ENCODE peak calls at places on chromosomes 16 and 17, in five cellular contexts. W is brain microvascular endothelial cell; F is CD4-positive, alpha-beta memory T cell; S is CD8-positive, alpha-beta T cell; U is heart right ventricle. G is an unnamed sample.

GRCh38 chr17:14317383-14317782 is 16.5 kb downstream of the HS3ST3B1 start:
- DNase-seq in F (no peak), W (no peak), S (no peak), U (no peak), G (no peak)

GRCh38 chr16:86919073-86919472 is 340.7 kb downstream of the FOXL1 start:
- DNase-seq in U (no peak), F (no peak), S (no peak), W (no peak), G (no peak)

GRCh38 chr17:63185420-63185819 is 219.4 kb downstream of the TANC2 start:
- DNase-seq in U (no peak), W (no peak), F (no peak), S (no peak), G (no peak)

GRCh38 chr17:18891541-18891940 is 33.6 kb downstream of the PRPSAP2 start:
- DNase-seq in S (no peak), F (no peak), U (no peak), W (no peak), G (no peak)

GRCh38 chr16:86874141-86874540 is 295.8 kb downstream of the FOXL1 start:
- DNase-seq in W (no peak), S (no peak), U (no peak), F (no peak), G (no peak)

GRCh38 chr16:12236491-12237030 is 260.0 kb downstream of the SNX29 start:
- DNase-seq in U (no peak), S (no peak), W (no peak), F (no peak), G (no peak)

GRCh38 chr16:85205747-85206471 is 93.6 kb upstream of the CIBAR2 start:
- DNase-seq in S (no peak), U (no peak), W (no peak), F (no peak), G (peak)

GRCh38 chr16:86761117-86761971 is 183.0 kb downstream of the FOXL1 start:
- DNase-seq in F (peak), W (peak), U (peak), S (peak), G (peak)

GRCh38 chr17:81917565-81918332 is at the start of gene SIRT7:
- DNase-seq in U (peak), S (peak), F (peak), W (no peak), G (no peak)

GRCh38 chr16:29993191-29993902 is 2.1 kb downstream of the HIRIP3 start:
- DNase-seq in W (no peak), U (no peak), F (no peak), S (no peak), G (no peak)

DNA sequence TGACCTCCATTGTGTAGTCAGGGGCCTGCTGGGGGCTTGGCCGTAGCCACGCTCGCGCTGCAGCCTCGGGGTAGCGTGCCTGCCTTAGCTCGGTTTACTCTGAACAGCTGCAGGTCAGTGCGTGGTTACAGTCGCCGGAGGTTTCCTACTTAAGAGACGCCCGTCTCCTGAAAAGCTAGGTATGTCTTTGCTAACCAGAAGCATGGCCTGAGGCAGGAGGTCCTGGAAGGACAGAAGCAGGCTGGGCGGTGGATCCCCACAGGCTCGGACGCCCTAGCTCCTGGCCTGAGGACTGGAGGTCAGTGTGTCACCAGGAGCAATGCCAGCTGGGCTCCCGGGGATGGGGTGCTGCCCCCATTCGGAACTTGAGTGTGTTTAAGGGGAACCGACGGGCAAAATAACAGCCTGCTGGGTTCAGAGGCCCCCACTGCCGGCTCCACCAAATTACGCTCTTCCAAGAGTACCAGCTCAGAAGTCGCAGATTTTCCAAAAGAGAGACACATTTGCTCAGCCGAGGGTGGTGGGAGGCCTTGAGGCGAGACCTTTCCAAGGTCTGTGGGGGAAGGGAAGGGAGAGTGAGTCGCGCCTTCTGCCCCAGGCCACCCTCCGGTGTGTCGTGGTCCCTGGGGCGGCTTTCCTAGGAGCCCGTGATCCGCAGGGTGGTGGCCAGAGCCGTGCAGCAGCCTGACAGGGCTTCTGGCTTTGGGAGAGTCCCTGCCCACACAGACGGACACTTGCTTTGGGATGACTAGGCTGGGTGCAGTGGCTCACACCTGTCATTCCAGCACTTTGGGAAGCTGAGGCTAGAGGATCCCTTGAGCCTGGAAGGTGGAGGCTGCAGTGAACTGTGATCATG is 3.9 kb upstream of the GNG13 start:
- DNase-seq in U (no peak), F (no peak), W (no peak), S (no peak), G (no peak)
- H3K27ac ChIP-seq in U (no peak), F (no peak), W (no peak), S (no peak), G (no peak)

DNA sequence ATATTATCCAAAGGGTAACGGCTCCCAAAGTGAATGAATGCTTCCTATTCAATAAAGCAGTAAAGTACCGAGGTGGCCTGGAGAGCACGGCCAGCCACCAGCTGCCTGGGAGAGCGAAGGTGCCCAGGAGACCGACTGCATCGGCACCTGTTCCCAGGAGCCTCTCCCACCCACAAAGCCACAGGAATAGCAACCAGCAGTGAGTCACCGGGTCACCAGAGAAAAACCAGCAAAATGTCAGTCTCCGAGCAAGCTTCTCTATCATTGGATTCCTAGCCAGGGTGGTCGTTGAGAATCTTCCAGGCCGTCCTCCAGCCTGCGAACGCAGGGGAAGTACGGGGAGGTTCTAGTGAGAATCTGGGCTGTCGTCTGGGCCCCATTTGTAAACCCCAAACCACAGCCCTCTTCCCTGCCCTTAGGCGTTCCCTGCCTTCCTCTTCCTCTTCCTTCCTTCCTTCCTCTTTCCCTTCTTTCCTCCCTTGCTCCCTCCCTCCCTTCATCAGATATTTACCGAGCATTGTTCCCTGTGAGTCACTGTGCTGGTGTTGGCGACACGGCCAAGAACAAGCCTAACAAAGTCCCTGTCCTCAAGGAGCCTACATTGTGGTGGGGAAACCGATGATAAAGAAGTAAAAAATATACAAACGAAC is 114.6 kb downstream of the SLC39A11 start:
- DNase-seq in S (no peak), U (no peak), F (no peak), W (peak), G (peak)
- H3K27ac ChIP-seq in S (no peak), U (no peak), F (no peak), W (peak), G (peak)

DNA sequence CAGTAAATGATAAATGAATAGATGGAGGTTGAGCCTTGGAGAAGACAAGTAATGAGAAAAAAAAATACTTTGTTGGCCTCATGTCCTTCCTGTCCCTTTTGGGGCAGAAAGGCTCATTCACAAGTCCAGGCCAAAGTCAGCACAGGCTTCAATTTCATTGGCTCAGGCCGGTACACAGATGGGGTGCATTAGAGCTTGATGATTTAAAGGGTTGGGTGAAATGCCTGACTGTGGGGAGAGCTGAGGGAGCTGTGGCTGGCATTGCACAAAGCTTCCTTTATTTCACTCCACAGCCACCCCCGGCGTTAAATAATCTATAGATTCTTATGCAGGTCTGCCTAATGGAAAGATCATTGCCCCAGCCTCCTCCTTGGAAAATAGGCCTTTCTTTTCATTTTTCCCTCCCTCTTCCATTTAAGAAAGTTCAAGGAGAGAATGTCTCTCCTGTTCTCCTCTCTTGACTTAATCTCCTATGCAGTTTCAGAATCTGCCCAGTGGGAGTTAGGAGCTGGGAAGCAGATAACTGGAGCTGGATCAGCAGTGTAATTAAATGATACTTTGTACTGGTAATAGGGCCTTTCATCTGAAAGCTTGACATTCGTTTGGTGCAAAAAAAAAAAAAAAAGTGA is 24.4 kb downstream of the YPEL2 start:
- DNase-seq in U (no peak), W (no peak), S (no peak), F (no peak), G (no peak)
- H3K27ac ChIP-seq in U (peak), W (no peak), S (no peak), F (no peak), G (no peak)

DNA sequence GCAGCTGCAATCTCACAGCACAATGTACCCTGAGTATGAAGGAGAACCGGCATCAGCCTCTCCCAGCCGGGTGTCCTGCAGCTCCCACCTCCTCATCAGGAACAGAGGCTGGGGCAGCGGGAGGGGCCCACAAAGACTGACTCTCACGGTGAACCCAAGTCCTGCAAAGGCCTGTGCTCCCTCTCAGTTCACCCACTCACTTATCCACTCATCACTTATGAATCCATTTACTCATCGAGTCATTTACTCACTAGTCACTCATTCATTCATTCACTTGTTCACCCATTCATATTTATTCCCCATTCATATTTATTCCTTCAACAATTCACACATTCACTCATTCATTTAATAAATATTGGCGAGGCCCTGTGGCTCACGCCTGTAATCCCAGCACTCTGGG is 11.5 kb downstream of the ZNF423 start:
- DNase-seq in F (no peak), U (no peak), S (no peak), W (no peak), G (peak)
- H3K27ac ChIP-seq in F (no peak), U (no peak), S (no peak), W (no peak), G (no peak)

GRCh38 chr16:35305476-35305875 is 1846.1 kb downstream of the TP53TG3F start:
- DNase-seq in F (no peak), U (no peak), S (no peak), W (no peak), G (no peak)
- H3K27ac ChIP-seq in F (no peak), U (no peak), S (no peak), W (no peak), G (no peak)

DNA sequence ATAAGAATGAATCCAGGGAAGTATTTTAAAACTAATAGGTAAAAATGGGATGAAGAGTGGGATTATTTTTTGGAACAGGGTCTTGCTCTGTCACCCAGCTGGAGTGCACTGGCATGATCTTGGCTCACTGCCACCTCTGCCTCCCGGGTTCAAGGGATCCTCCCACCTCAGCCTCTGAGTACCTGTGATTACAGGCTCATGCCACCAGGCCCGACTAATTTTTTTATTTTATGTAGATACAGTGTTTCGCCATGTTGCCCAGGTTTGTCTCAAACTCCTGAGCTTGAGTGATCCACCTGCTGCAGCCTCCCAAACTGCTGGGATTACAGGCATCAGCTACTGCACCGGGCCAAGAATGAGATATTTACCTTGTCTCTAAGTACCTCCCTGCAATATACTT is 22.1 kb downstream of the NSMCE1 start:
- DNase-seq in W (no peak), U (no peak), F (no peak), S (no peak), G (no peak)
- H3K27ac ChIP-seq in W (peak), U (no peak), F (no peak), S (no peak), G (peak)

GRCh38 chr17:32802306-32802705 is 74.6 kb downstream of the MYO1D start:
- DNase-seq in W (no peak), S (no peak), U (no peak), F (no peak), G (no peak)

GRCh38 chr17:32798938-32799337 is 78.0 kb downstream of the MYO1D start:
- DNase-seq in U (no peak), S (no peak), W (no peak), F (no peak), G (no peak)

GRCh38 chr17:32801641-32802040 is 75.3 kb downstream of the MYO1D start:
- DNase-seq in S (no peak), F (no peak), U (no peak), W (no peak), G (no peak)

GRCh38 chr17:32803544-32803943 is 73.4 kb downstream of the MYO1D start:
- DNase-seq in U (no peak), W (no peak), S (no peak), F (no peak), G (no peak)

DNA sequence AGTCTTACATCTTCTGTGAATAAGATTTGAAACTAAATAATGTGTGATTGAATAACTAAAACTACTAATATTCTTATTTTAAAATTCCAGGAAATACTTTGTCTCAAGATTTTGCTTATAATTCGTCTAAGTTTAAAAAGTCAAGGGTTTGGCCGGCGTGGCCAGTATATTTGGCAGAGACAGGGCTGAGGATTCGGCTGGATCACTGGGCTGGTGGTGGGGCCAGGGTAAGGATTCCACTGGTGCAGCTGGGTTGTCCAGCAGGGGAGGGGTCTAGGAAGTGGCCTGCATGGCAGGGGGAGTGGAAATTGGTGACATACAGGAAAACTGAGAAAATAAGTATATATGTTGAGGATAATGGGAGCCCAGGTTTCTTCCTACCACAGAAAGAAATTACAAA is 75.7 kb downstream of the MYO1D start:
- DNase-seq in F (no peak), U (no peak), W (no peak), S (no peak), G (no peak)
- H3K27ac ChIP-seq in F (no peak), U (no peak), W (no peak), S (no peak), G (no peak)

DNA sequence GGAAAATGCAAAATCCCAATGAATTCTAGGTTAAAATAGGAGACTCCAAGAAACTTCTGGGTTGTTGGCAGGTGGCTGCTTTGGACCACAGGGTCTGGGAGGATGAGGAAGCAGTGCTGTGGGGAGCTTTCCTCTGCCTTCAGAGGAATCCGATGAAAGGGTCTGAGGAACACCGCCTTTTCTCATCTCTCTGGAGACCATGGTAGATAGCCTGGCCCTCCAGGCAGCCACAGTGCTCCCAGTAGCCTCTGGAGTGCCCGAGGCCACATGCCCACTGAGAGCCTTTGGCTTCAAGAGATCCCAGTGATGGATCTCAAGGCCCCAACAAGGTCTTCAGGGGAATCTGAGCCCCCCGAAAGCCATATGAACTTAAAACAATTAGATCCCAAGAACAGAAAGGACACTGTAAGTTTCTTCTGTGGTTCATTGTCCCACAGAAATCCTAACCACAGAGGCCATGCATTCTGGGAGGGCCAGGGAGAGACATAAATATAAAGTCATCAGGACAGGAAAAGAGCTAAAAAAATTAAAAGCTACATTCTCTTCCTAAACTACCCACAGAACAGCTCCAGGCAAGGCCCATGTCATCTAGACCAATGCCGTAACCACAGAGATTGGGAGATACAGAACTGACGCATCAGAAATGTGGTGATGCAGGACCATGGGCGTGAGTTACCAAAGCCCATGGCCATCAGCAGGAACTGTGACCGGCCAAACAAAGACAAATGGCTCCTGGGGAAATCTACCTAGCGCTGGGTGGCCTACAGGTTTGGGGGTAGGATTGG is 24.3 kb downstream of the TK2 start:
- DNase-seq in U (no peak), F (no peak), W (no peak), S (no peak), G (peak)
- H3K27ac ChIP-seq in U (no peak), F (no peak), W (no peak), S (no peak), G (peak)

G was measured in astrocyte.